ENCODE peak calls at places on chromosome 3, in nine cellular contexts. L, S, A, G, D, U, N, I and F are unnamed samples.

GRCh38 chr3:183275418-183275817 is 22.4 kb downstream of the B3GNT5 start:
- DNase-seq in L (no peak), S (peak), A (no peak), G (no peak), D (peak), U (peak), N (no peak), I (peak), F (no peak)

GRCh38 chr3:16798738-16799137 is 86.0 kb upstream of the PLCL2 start:
- DNase-seq in L (no peak), S (no peak), A (no peak), G (no peak), D (no peak), U (no peak), N (no peak), I (no peak), F (no peak)

GRCh38 chr3:4754180-4755086 is 224.8 kb upstream of the BHLHE40 start:
- DNase-seq in L (no peak), S (peak), A (no peak), G (peak), D (no peak), U (no peak), N (no peak), I (no peak), F (no peak)

GRCh38 chr3:28317438-28318022 is 31.0 kb upstream of the ZCWPW2 start:
- DNase-seq in L (peak), S (peak), A (no peak), G (peak), D (peak), U (peak), N (no peak), I (no peak), F (no peak)

GRCh38 chr3:189848636-189849035 is 217.4 kb downstream of the TP63 start:
- DNase-seq in L (no peak), S (no peak), A (no peak), G (no peak), D (no peak), U (no peak), N (no peak), I (no peak), F (no peak)

GRCh38 chr3:4119119-4119518 is 184.1 kb upstream of the SETMAR start:
- DNase-seq in L (no peak), S (no peak), A (no peak), G (no peak), D (no peak), U (no peak), N (no peak), I (no peak), F (no peak)

GRCh38 chr3:23746473-23746872 is 59.3 kb upstream of the UBE2E1 start:
- DNase-seq in L (no peak), S (no peak), A (no peak), G (no peak), D (no peak), U (no peak), N (no peak), I (no peak), F (no peak)

GRCh38 chr3:134136604-134137003 is 106.9 kb upstream of the SLCO2A1 start:
- DNase-seq in L (no peak), S (peak), A (no peak), G (no peak), D (no peak), U (no peak), N (no peak), I (no peak), F (no peak)

GRCh38 chr3:151460240-151460639 is 621 bp downstream of the IGSF10 start:
- DNase-seq in L (no peak), S (no peak), A (no peak), G (no peak), D (no peak), U (peak), N (no peak), I (peak), F (no peak)

GRCh38 chr3:195411831-195412230 is 31.0 kb downstream of the ACAP2 start:
- DNase-seq in L (no peak), S (no peak), A (no peak), G (no peak), D (no peak), U (peak), N (no peak), I (no peak), F (no peak)

GRCh38 chr3:49725906-49726681 is 2.3 kb upstream of the GMPPB start:
- DNase-seq in L (no peak), S (no peak), A (no peak), G (no peak), D (no peak), U (no peak), N (no peak), I (no peak), F (no peak)

GRCh38 chr3:134366928-134367352 is 7.3 kb downstream of the AMOTL2 start:
- DNase-seq in L (no peak), S (no peak), A (peak), G (no peak), D (no peak), U (no peak), N (peak), I (no peak), F (no peak)

GRCh38 chr3:25589104-25589782 is 75.5 kb downstream of the TOP2B start:
- DNase-seq in L (no peak), S (no peak), A (no peak), G (no peak), D (no peak), U (peak), N (no peak), I (no peak), F (no peak)

GRCh38 chr3:162978136-162978535 is 1481.5 kb downstream of the OTOL1 start:
- DNase-seq in L (no peak), S (no peak), A (no peak), G (no peak), D (no peak), U (no peak), N (no peak), I (no peak), F (no peak)

GRCh38 chr3:13229291-13229949 is 156.2 kb upstream of the IQSEC1 start:
- DNase-seq in L (peak), S (peak), A (no peak), G (peak), D (peak), U (no peak), N (no peak), I (no peak), F (no peak)

GRCh38 chr3:68352031-68352430 is 580.3 kb downstream of the TAFA4 start:
- DNase-seq in L (no peak), S (no peak), A (no peak), G (no peak), D (no peak), U (no peak), N (no peak), I (no peak), F (no peak)

GRCh38 chr3:64084640-64085039 is 61.3 kb upstream of the PSMD6 start:
- DNase-seq in L (peak), S (peak), A (no peak), G (no peak), D (no peak), U (peak), N (no peak), I (no peak), F (no peak)

GRCh38 chr3:128486157-128486691 is 6.8 kb downstream of the GATA2 start:
- DNase-seq in L (no peak), S (no peak), A (no peak), G (no peak), D (no peak), U (no peak), N (no peak), I (no peak), F (peak)

GRCh38 chr3:128488636-128488994 is 4.4 kb downstream of the GATA2 start:
- DNase-seq in L (no peak), S (no peak), A (no peak), G (no peak), D (no peak), U (no peak), N (no peak), I (no peak), F (no peak)

GRCh38 chr3:128487813-128488635 is 5.0 kb downstream of the GATA2 start:
- DNase-seq in L (peak), S (no peak), A (no peak), G (peak), D (no peak), U (peak), N (peak), I (peak), F (peak)

GRCh38 chr3:128486692-128487537 is 6.1 kb downstream of the GATA2 start:
- DNase-seq in L (no peak), S (no peak), A (no peak), G (no peak), D (no peak), U (no peak), N (peak), I (no peak), F (no peak)

GRCh38 chr3:128487538-128487812 is 5.5 kb downstream of the GATA2 start:
- DNase-seq in L (no peak), S (no peak), A (no peak), G (no peak), D (no peak), U (no peak), N (no peak), I (no peak), F (no peak)
- H3K4me3 ChIP-seq in L (peak), S (no peak), A (peak), G (peak), D (no peak), U (peak), N (peak), I (peak), F (peak)

GRCh38 chr3:98039322-98040024 is 4.4 kb upstream of the GABRR3 start:
- DNase-seq in L (peak), S (peak), A (peak), G (peak), D (peak), U (peak), N (peak), I (peak), F (no peak)
- H3K4me3 ChIP-seq in L (peak), S (peak), A (peak), G (peak), D (peak), U (peak), N (no peak), I (peak), F (peak)

GRCh38 chr3:89232155-89232554 is 124.7 kb downstream of the EPHA3 start:
- DNase-seq in L (no peak), S (no peak), A (no peak), G (no peak), D (no peak), U (no peak), N (no peak), I (no peak), F (no peak)

GRCh38 chr3:89221913-89222312 is 114.5 kb downstream of the EPHA3 start:
- DNase-seq in L (no peak), S (no peak), A (no peak), G (no peak), D (no peak), U (no peak), N (no peak), I (no peak), F (no peak)

GRCh38 chr3:89223188-89223587 is 115.8 kb downstream of the EPHA3 start:
- DNase-seq in L (no peak), S (no peak), A (no peak), G (no peak), D (no peak), U (no peak), N (no peak), I (peak), F (no peak)

GRCh38 chr3:89227634-89228033 is 120.2 kb downstream of the EPHA3 start:
- DNase-seq in L (no peak), S (no peak), A (no peak), G (no peak), D (no peak), U (peak), N (no peak), I (peak), F (no peak)

DNA sequence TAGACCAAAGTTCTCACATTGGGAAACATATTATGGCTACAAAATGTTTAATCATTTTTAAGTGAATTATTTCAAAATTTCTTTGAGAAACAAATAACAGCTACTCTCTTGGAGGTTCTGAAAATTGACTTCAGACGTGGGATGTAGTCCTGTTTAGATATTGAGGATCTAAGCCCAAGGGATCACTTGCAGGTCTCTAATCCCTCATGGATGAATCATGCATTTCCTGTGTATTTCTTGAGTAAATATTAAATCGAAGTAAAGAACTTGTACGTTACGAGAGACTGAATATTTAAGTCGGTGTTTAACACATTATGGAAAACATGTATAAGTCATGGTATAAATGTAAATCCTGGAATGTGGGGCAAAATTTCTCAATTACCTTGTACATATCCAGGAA is 119.8 kb downstream of the EPHA3 start:
- DNase-seq in L (no peak), S (no peak), A (no peak), G (no peak), D (no peak), U (peak), N (no peak), I (peak), F (no peak)
- H3K4me3 ChIP-seq in L (no peak), S (no peak), A (no peak), G (no peak), D (no peak), U (no peak), N (no peak), I (no peak), F (no peak)

GRCh38 chr3:138948371-138949001 is 1.5 kb downstream of the FOXL2NB start:
- DNase-seq in L (no peak), S (peak), A (peak), G (no peak), D (no peak), U (no peak), N (no peak), I (no peak), F (no peak)

GRCh38 chr3:138946554-138947302 is at the start of the genes FOXL2 and FOXL2NB:
- DNase-seq in L (no peak), S (peak), A (peak), G (no peak), D (no peak), U (peak), N (peak), I (no peak), F (no peak)

GRCh38 chr3:138945646-138946553 is 1.0 kb downstream of the FOXL2 start:
- DNase-seq in L (no peak), S (peak), A (peak), G (no peak), D (no peak), U (no peak), N (no peak), I (no peak), F (no peak)

GRCh38 chr3:138949002-138949418 is 2.0 kb downstream of the FOXL2NB start:
- DNase-seq in L (no peak), S (no peak), A (peak), G (no peak), D (no peak), U (no peak), N (no peak), I (no peak), F (no peak)

DNA sequence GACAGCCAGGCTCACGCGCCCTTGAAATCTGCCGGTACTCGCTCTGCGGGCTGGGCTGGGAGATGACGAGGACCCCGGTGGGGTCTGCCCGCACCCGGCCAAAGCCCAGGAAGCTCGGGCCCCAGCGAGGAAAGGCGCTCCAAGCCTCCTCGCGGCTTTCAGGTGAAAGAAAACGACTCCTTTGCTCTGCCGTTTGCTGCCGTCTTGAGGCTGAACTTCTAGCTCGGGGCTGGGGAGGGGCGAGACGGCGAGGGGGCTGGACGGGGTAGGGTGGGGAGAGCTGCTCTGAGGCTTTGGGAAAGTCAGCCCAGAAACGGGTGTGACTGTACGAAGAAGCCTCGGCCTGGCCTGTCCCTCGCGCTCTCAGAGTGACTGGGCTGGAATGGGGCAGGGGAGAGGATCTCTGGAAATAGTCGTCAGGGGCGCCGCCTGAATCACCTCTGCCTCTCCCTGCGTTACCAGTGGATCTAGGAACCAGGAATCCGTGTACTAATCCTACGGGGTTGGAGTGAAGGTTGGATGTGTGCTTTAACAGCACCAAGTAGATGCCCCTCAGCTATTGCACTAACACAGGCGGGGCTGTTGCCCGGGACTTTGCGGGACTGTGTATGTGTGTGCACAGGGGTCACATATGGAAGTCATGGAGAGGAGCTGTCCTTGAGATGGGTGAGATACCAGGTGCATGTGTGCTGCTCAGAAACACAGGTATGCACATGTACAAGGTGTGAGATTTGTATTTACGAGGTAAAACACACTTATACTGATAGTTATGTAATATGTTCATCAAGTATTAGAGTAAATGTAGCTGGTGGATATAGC is 495 bp downstream of the FOXL2NB start:
- DNase-seq in L (no peak), S (peak), A (peak), G (no peak), D (no peak), U (no peak), N (no peak), I (no peak), F (no peak)
- H3K4me3 ChIP-seq in L (no peak), S (no peak), A (peak), G (no peak), D (no peak), U (peak), N (peak), I (peak), F (peak)